ENCODE peak calls at places on chromosome 7, in eight cellular contexts. V is aorta, E is endothelial cell of umbilical vein, D is mesenchymal stem cell, J is GM23248, Y is heart left ventricle, P is A549, Z is uterus. F is an unnamed sample.
A peak's percentile ranks its signal among the peaks of the same experiment; 100 is the strongest.

GRCh38 chr7:108135446-108136190 is 5.5 kb upstream of the LAMB4 start:
- DNase-seq in V (no peak), E (no peak), D (no peak), J (no peak), Y (no peak), P (no peak), Z (no peak), F (no peak)

GRCh38 chr7:80838643-80839042 is 80.2 kb downstream of the SEMA3C start:
- DNase-seq in V (no peak), E (no peak), D (no peak), J (no peak), Y (no peak), P (no peak), Z (no peak), F (no peak)

GRCh38 chr7:27167916-27168264 is 2.6 kb upstream of the HOXA9 start:
- DNase-seq in V (peak; percentile 8), E (no peak), D (peak; percentile 67), J (peak; percentile 81), Y (no peak), P (no peak), Z (no peak), F (no peak)

GRCh38 chr7:81143856-81144255 is 225.0 kb upstream of the SEMA3C start:
- DNase-seq in V (no peak), E (no peak), D (no peak), J (no peak), Y (no peak), P (no peak), Z (no peak), F (peak; percentile 66)

GRCh38 chr7:108311446-108312168 is 144.6 kb downstream of the NRCAM start:
- DNase-seq in V (no peak), E (peak; percentile 89), D (peak; percentile 17), J (peak; percentile 68), Y (no peak), P (no peak), Z (no peak), F (no peak)

GRCh38 chr7:80312139-80312661 is 177.6 kb downstream of the GNAI1 start:
- DNase-seq in V (no peak), E (peak; percentile 97), D (peak; percentile 99), J (peak; percentile 56), Y (no peak), P (peak; percentile 4), Z (no peak), F (peak; percentile 14)

GRCh38 chr7:2503056-2503941 is 16.3 kb upstream of the LFNG start:
- DNase-seq in V (no peak), E (no peak), D (no peak), J (no peak), Y (no peak), P (no peak), Z (no peak), F (no peak)

GRCh38 chr7:100157334-100158228 is 942 bp downstream of the TRAPPC14 start:
- DNase-seq in V (no peak), E (peak; percentile 36), D (peak; percentile 82), J (peak; percentile 74), Y (no peak), P (no peak), Z (peak; percentile 70), F (no peak)

GRCh38 chr7:41148521-41148951 is 554.4 kb downstream of the INHBA start:
- DNase-seq in V (no peak), E (peak; percentile 35), D (peak; percentile 83), J (peak; percentile 93), Y (no peak), P (no peak), Z (no peak), F (no peak)

GRCh38 chr7:27175626-27176342 is 1.7 kb upstream of the HOXA10 start:
- DNase-seq in V (peak; percentile 45), E (peak; percentile 55), D (no peak), J (peak; percentile 78), Y (no peak), P (no peak), Z (peak; percentile 44), F (no peak)

GRCh38 chr7:55078465-55079372 is 59.9 kb downstream of the EGFR start:
- DNase-seq in V (no peak), E (no peak), D (no peak), J (no peak), Y (no peak), P (no peak), Z (no peak), F (no peak)

GRCh38 chr7:83055197-83055596 is 107.5 kb downstream of the PCLO start:
- DNase-seq in V (no peak), E (no peak), D (no peak), J (no peak), Y (no peak), P (no peak), Z (no peak), F (no peak)

GRCh38 chr7:26487780-26488535 is 196.3 kb downstream of the SNX10 start:
- DNase-seq in V (no peak), E (no peak), D (no peak), J (no peak), Y (no peak), P (no peak), Z (no peak), F (no peak)

GRCh38 chr7:34850681-34851080 is 186.6 kb downstream of the DPY19L1 start:
- DNase-seq in V (no peak), E (peak; percentile 40), D (no peak), J (no peak), Y (no peak), P (no peak), Z (no peak), F (no peak)

GRCh38 chr7:45421096-45421495 is 153.1 kb upstream of the ADCY1 start:
- DNase-seq in V (no peak), E (no peak), D (no peak), J (peak; percentile 72), Y (no peak), P (no peak), Z (no peak), F (no peak)

DNA sequence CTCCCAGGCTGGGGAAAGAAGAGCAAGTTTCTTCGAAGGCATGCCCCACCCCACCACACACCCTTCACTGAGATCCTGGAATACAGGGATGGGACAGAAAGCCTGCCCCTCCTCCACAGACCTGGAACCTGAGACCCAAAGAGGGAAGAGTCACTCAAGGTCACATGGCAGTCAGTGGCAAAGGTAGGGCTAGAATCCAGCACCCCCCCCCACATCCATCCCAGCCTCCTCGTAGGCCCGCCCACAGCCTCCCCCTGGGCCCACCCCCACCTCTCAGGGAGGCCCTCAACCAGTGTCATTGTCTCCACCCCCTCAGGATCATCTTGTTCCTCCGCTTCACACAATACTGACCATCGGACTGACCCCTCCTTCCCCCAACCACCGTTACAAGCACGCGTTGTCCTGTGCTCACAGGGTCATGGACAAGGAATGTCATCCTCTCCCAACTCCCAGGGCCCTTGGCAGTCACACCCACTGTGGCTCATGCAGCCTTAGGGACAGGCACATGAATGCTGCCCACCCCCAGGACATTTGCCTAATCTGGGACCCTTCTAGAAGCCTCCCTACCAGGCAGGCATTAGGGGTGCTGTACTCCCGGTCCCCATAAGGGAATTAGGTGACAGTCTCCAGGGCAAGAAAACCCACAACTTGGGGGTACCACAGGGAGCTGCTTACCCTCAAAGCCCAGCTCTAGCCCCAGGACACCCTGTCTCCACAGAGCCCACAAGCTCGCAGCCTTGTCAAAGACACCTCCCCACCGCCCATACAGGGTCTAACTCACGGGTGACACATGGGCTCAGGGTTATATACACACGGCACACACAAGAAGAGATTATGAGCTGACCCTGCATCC is 1.4 kb downstream of the KCNH2 start:
- DNase-seq in V (no peak), E (no peak), D (no peak), J (no peak), Y (peak; percentile 77), P (no peak), Z (peak; percentile 52), F (peak; percentile 45)
- H3K4me3 ChIP-seq in V (no peak overlapping the region), E (no peak overlapping the region), D (no peak overlapping the region), J (no peak overlapping the region), Y (peak overlapping the region; percentile 42), P (no peak overlapping the region), Z (peak overlapping the region; percentile 45), F (peak overlapping the region; percentile 55)

GRCh38 chr7:151012031-151012692 is 12.1 kb downstream of the ATG9B start:
- DNase-seq in V (no peak), E (no peak), D (peak; percentile 70), J (no peak), Y (no peak), P (no peak), Z (no peak), F (no peak)

GRCh38 chr7:151010002-151010306 is 14.3 kb downstream of the ATG9B start:
- DNase-seq in V (no peak), E (no peak), D (no peak), J (no peak), Y (no peak), P (no peak), Z (no peak), F (no peak)

GRCh38 chr7:151009340-151010001 is 14.8 kb downstream of the ATG9B start:
- DNase-seq in V (peak; percentile 38), E (no peak), D (no peak), J (no peak), Y (no peak), P (no peak), Z (no peak), F (no peak)

GRCh38 chr7:151010307-151011096 is 13.8 kb downstream of the ATG9B start:
- DNase-seq in V (no peak), E (no peak), D (peak; percentile 71), J (peak; percentile 34), Y (no peak), P (no peak), Z (no peak), F (no peak)

GRCh38 chr7:151011097-151011409 is 13.2 kb downstream of the ATG9B start:
- DNase-seq in V (no peak), E (no peak), D (peak; percentile 50), J (no peak), Y (no peak), P (no peak), Z (no peak), F (no peak)
- H3K4me1 ChIP-seq in V (no peaks in the 10 kb centered on the region), E (peaks cover 35% of the 10 kb centered on the region), D (peaks cover 21% of the 10 kb centered on the region), J (no peaks in the 10 kb centered on the region), Y (no peaks in the 10 kb centered on the region), P (peaks cover 23% of the 10 kb centered on the region), Z (peaks cover 9% of the 10 kb centered on the region), F (no peaks in the 10 kb centered on the region)

DNA sequence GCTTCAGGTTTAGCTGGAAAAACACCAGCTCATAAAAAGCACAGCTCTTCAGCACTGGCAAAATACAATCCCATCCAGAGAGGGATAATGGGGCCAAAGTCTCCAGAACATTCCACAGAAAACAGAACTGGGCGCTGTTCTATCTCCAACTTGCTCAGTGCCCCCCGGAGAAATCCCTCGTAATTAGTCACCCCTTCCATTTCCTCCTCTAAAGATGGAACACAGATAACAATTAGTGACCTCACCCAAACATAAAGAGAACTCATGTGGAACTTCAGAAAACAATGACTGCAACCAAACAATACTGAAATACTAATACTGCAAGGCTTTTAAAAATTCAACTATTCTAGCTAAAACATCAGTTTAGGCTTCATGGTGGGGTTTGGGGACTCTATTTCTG is 46.3 kb downstream of the KIAA1549 start:
- DNase-seq in V (no peak), E (peak; percentile 81), D (peak; percentile 79), J (peak; percentile 80), Y (no peak), P (no peak), Z (no peak), F (peak; percentile 54)
- H3K4me3 ChIP-seq in V (no peak overlapping the region), E (peak overlapping the region; percentile 24), D (peak overlapping the region; percentile 28), J (peak overlapping the region; percentile 55), Y (no peak overlapping the region), P (no peak overlapping the region), Z (no peak overlapping the region), F (no peak overlapping the region)

DNA sequence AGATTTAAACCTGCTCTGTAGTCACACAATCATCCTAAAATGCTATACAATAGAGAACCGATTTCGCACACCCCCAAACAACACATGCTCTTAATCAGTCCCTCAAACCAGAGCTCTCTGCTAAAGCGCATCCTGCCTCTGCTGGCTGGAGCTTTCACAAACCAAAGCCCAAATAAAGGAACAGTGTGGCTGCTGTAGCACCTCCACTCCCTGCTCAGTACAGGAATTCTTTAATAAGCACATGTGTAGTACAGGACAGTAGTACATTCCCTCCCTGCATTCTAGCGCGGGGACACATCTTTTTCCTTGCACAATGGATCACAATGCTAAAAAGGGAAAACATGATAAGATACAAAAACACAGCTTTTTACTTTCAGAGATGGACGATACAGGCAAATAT is 684.6 kb downstream of the MAGI2 start:
- DNase-seq in V (no peak), E (no peak), D (peak; percentile 2), J (peak; percentile 31), Y (no peak), P (no peak), Z (no peak), F (no peak)
- H3K4me1 ChIP-seq in V (peaks cover 3% of the 10 kb centered on the region), E (no peaks in the 10 kb centered on the region), D (peaks cover 3% of the 10 kb centered on the region), J (peaks cover 17% of the 10 kb centered on the region), Y (no peaks in the 10 kb centered on the region), P (no peaks in the 10 kb centered on the region), Z (no peaks in the 10 kb centered on the region), F (no peaks in the 10 kb centered on the region)

F was measured in SJCRH30.